ENCODE peak calls at places on chromosomes 13 and 19, in five cellular contexts. One of them, this sample, is unnamed.
A peak's percentile ranks its signal among the peaks of the same experiment; 100 is the strongest.

GRCh38 chr13:48776396-48776795 is 122.7 kb downstream of the CYSLTR2 start:
- DNase-seq in testis: no peak
- DNase-seq in breast epithelium: no peak
- DNase-seq in ovary: no peak
- DNase-seq in endothelial cell of umbilical vein: no peak
- DNase-seq in this sample: no peak

GRCh38 chr19:31149306-31149975 is 199.8 kb downstream of the TSHZ3 start:
- DNase-seq in breast epithelium: no peak
- DNase-seq in endothelial cell of umbilical vein: no peak
- DNase-seq in testis: no peak
- DNase-seq in ovary: no peak
- DNase-seq in this sample: no peak

GRCh38 chr19:48975947-48976847 is 11.1 kb downstream of the FTL start:
- DNase-seq in endothelial cell of umbilical vein: peak; percentile 49
- DNase-seq in breast epithelium: no peak
- DNase-seq in testis: peak; percentile 72
- DNase-seq in ovary: no peak
- DNase-seq in this sample: no peak

GRCh38 chr19:17762505-17763229 is 11.4 kb downstream of the FCHO1 start:
- DNase-seq in testis: peak; percentile 82
- DNase-seq in endothelial cell of umbilical vein: peak; percentile 39
- DNase-seq in breast epithelium: no peak
- DNase-seq in ovary: no peak
- DNase-seq in this sample: peak; percentile 51

GRCh38 chr13:43979492-43979891 is 99.8 kb downstream of the LACC1 start:
- DNase-seq in testis: no peak
- DNase-seq in breast epithelium: no peak
- DNase-seq in endothelial cell of umbilical vein: no peak
- DNase-seq in ovary: no peak
- DNase-seq in this sample: no peak

GRCh38 chr13:114261328-114261965 is 20.0 kb upstream of the UPF3A start:
- DNase-seq in ovary: no peak
- DNase-seq in testis: no peak
- DNase-seq in breast epithelium: no peak
- DNase-seq in endothelial cell of umbilical vein: no peak
- DNase-seq in this sample: no peak

GRCh38 chr13:107099661-107100060 is 531.7 kb upstream of the ARGLU1 start:
- DNase-seq in ovary: no peak
- DNase-seq in testis: no peak
- DNase-seq in endothelial cell of umbilical vein: no peak
- DNase-seq in breast epithelium: no peak
- DNase-seq in this sample: no peak

GRCh38 chr19:42568006-42568405 is 26.7 kb downstream of the CEACAM8 start:
- DNase-seq in endothelial cell of umbilical vein: no peak
- DNase-seq in breast epithelium: no peak
- DNase-seq in ovary: no peak
- DNase-seq in testis: no peak
- DNase-seq in this sample: no peak

GRCh38 chr13:106161186-106161585 is 374.3 kb downstream of the EFNB2 start:
- DNase-seq in testis: no peak
- DNase-seq in endothelial cell of umbilical vein: peak; percentile 78
- DNase-seq in breast epithelium: no peak
- DNase-seq in ovary: no peak
- DNase-seq in this sample: no peak

DNA sequence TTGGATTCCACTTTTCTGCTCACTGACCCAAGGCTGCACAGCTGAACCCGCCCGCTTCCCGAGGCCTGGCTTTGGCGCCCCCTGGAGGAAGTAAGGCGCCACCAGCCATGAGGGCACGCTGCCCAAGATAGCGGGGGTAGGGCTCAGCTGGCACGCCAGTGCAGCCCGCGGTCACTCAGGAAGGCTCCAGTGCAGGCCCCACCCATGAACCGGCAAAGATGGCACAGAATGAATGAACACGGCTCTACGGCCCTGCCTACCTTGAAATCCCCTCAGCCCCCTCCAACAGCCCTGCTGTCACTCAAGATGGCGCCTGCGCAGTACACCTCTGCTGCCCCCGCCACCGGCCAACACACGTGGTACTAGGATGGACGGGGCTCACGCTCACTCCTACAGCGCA is 3.0 kb downstream of the PEG3 start:
- DNase-seq in testis: peak; percentile 88
- DNase-seq in endothelial cell of umbilical vein: no peak
- DNase-seq in breast epithelium: peak; percentile 76
- DNase-seq in ovary: peak; percentile 83
- DNase-seq in this sample: peak; percentile 89
- H3K4me3 ChIP-seq in testis: peak overlapping the region; percentile 59
- H3K4me3 ChIP-seq in endothelial cell of umbilical vein: no peak overlapping the region
- H3K4me3 ChIP-seq in breast epithelium: peak overlapping the region; percentile 75
- H3K4me3 ChIP-seq in ovary: peak overlapping the region; percentile 56
- H3K4me3 ChIP-seq in this sample: peak overlapping the region; percentile 47

DNA sequence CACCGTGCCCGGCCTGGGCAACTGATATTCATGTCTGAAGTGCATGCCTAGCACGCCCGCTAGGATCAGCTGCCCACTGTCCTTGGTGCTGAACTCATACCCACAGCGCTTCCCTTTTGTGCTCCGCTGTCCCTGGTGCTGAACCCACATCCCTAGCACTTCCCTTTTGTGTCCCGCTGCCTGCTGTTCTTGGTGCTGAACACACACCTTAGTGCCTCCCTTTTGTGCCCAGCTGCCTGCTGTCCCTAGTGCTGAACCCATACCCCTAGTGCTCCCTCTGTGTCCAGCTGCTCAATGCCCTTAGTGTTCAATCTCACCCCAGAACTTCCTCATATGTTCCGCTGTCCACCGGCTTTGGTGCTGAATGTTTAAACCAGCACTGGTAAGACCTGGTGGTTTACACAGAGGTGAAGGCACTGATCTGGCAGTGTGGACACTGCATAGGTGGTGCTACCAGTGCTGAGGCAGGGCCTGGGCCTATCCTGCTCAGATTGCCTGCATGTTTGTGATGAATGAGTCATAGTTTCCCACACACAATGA is 26.3 kb upstream of the SIGLEC11 start:
- DNase-seq in endothelial cell of umbilical vein: peak; percentile 89
- DNase-seq in testis: peak; percentile 96
- DNase-seq in breast epithelium: peak; percentile 85
- DNase-seq in ovary: peak; percentile 95
- DNase-seq in this sample: peak; percentile 89
- TF ChIP-seq CTCF in endothelial cell of umbilical vein: no peak
- TF ChIP-seq CTCF in testis: no peak
- TF ChIP-seq CTCF in breast epithelium: no peak
- TF ChIP-seq CTCF in ovary: no peak
- TF ChIP-seq CTCF in this sample: peak; percentile 55

DNA sequence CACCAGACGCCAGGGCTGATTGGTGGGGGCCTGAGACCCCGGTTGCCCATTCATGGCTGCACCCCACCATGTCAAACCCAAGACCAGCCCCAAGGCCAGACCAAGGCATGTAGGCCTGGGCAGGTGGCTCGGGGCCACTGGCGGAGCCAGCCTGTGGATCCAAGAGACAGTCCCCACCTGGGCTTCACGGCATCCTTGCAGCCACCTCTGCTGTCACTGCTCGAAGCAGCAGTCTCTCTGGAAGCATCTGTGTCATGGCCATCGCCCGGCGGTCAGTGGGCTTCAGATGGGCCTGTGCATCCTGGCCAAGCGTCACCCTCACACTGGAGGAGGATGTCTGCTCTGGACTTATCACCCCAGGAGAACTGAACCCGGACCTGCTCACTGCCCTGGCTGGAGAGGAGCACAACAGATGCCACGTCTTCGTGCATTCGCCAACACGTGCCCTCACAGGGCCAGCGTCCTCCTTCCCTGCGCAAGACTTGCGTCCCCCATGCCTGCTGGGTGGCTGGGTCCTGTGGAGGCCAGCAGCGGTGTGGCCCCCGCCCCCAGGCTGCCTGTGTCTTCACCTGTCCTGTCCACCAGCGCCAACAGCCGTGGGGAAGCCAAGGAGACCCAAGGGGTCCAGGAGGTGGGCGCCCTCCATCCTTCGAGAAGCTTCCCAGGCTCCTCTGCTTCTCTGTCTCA is 3.6 kb upstream of the TEKTIP1 start:
- DNase-seq in endothelial cell of umbilical vein: no peak
- DNase-seq in testis: no peak
- DNase-seq in breast epithelium: no peak
- DNase-seq in ovary: no peak
- DNase-seq in this sample: no peak
- TF ChIP-seq POLR2A in endothelial cell of umbilical vein: no peak
- TF ChIP-seq POLR2A in testis: no peak
- TF ChIP-seq POLR2A in breast epithelium: no peak
- TF ChIP-seq POLR2A in ovary: no peak
- TF ChIP-seq POLR2A in this sample: no peak

GRCh38 chr19:39320948-39321831 is 527 bp upstream of the LRFN1 start:
- DNase-seq in breast epithelium: no peak
- DNase-seq in endothelial cell of umbilical vein: no peak
- DNase-seq in ovary: no peak
- DNase-seq in testis: no peak
- DNase-seq in this sample: no peak

GRCh38 chr19:39318690-39319089 is 2.0 kb downstream of the LRFN1 start:
- DNase-seq in endothelial cell of umbilical vein: no peak
- DNase-seq in testis: no peak
- DNase-seq in breast epithelium: no peak
- DNase-seq in ovary: no peak
- DNase-seq in this sample: no peak

GRCh38 chr19:39318071-39318470 is 2.6 kb downstream of the LRFN1 start:
- DNase-seq in testis: no peak
- DNase-seq in endothelial cell of umbilical vein: no peak
- DNase-seq in breast epithelium: no peak
- DNase-seq in ovary: no peak
- DNase-seq in this sample: no peak

GRCh38 chr19:39319098-39319891 is 1.4 kb downstream of the LRFN1 start:
- DNase-seq in testis: no peak
- DNase-seq in breast epithelium: no peak
- DNase-seq in ovary: no peak
- DNase-seq in endothelial cell of umbilical vein: no peak
- DNase-seq in this sample: no peak

GRCh38 chr19:39319892-39320168 is 833 bp downstream of the LRFN1 start:
- DNase-seq in ovary: no peak
- DNase-seq in testis: no peak
- DNase-seq in breast epithelium: no peak
- DNase-seq in endothelial cell of umbilical vein: no peak
- DNase-seq in this sample: no peak
- H3K4me3 ChIP-seq in ovary: peak overlapping the region; percentile 20
- H3K4me3 ChIP-seq in testis: no peak overlapping the region
- H3K4me3 ChIP-seq in breast epithelium: peak overlapping the region; percentile 92
- H3K4me3 ChIP-seq in endothelial cell of umbilical vein: peak overlapping the region; percentile 46
- H3K4me3 ChIP-seq in this sample: no peak overlapping the region

DNA sequence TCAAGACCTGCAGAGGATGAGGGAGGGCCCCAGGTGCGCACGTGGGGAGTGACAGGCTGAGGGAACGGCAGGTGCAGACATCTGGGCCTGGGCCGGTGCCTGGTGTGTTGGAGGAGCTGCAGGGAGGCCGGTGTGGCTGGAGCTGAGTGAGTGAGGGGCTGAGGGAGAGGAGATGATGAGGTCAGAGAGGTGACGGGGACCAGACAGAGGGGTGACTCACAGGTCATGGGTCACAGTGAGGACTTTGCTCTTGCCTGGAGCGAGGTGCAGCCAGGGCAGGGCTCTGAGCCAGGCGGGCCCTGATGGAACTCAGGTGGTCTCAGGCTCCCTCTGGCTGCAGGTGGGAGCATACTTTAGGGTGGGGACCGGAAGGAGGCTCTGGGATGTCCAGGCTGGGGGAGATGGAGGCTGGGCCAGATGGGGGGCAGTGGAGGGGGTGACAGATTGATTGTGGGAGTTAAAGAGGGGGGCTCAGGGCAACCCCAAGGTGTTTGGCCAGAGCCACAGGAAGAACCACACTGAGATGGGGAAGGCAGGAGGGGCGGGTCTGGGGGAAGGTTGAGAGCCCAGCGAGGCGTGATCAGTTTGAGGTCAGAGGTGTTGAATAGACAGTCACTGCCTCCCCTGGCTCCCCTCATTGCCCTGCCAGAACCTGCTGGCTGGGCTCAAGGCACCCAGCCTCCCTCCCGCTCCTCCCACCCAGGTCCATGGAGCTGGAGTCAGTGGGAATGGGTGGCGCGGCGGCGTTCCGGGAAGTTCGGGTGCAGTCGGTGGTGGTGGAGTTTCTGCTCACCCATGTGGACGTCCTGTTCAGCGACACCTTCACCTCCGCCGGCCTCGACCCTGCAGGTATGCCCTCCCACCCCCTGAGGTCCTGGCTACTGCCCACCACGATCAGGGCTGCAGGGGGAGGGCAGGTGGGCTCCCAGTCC is 8.4 kb downstream of the ARHGAP33 start:
- DNase-seq in testis: no peak
- DNase-seq in endothelial cell of umbilical vein: no peak
- DNase-seq in ovary: no peak
- DNase-seq in breast epithelium: no peak
- DNase-seq in this sample: no peak
- TF ChIP-seq CTCF in testis: no peak
- TF ChIP-seq CTCF in endothelial cell of umbilical vein: no peak
- TF ChIP-seq CTCF in ovary: no peak
- TF ChIP-seq CTCF in breast epithelium: no peak
- TF ChIP-seq CTCF in this sample: no peak

DNA sequence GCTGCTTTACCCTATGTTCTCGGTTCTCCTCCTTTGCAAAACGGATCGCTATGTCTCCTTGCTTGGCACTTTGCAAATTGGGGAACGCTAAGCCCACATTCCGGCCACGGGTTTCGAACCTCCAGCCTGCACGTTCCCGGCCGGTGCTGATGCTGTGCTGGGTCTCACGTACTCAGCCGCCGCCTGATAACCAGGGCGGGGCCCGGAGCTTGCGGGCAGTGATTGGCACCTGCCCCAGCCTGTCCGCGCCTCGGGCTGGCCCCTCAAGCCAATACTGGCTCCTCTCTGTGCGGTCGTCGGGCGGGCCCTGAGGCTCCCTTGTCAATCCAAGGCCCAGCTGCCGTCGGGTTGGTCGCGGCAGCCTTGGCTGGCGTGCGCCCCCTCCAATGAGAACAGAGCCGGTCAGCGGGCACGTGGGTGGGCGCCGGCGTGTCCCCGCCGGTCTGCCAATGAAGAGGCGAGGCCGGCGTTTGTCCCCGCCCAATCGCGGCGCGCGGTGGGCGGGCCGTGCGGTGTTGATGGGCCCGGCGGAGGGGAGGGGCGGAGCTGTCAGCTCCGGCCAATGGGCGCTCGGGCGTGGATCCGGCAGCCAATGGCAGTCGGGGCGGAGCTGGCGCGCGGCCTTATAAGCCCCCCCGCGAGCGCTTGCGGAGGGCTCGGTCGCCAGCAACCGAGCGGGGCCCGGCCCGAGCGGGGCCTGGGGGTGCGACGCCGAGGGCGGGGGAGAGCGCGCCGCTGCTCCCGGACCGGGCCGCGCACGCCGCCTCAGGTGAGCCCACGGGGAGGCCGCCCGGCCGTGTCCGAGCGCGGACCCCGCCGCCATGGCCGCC is at the start of gene KDM4B:
- DNase-seq in breast epithelium: peak; percentile 99
- DNase-seq in endothelial cell of umbilical vein: peak; percentile 100
- DNase-seq in ovary: peak; percentile 100
- DNase-seq in testis: peak; percentile 99
- DNase-seq in this sample: peak; percentile 100
- TF ChIP-seq POLR2A in breast epithelium: no peak
- TF ChIP-seq POLR2A in endothelial cell of umbilical vein: peak; percentile 85
- TF ChIP-seq POLR2A in ovary: peak; percentile 87
- TF ChIP-seq POLR2A in testis: peak; percentile 58
- TF ChIP-seq POLR2A in this sample: peak; percentile 98

DNA sequence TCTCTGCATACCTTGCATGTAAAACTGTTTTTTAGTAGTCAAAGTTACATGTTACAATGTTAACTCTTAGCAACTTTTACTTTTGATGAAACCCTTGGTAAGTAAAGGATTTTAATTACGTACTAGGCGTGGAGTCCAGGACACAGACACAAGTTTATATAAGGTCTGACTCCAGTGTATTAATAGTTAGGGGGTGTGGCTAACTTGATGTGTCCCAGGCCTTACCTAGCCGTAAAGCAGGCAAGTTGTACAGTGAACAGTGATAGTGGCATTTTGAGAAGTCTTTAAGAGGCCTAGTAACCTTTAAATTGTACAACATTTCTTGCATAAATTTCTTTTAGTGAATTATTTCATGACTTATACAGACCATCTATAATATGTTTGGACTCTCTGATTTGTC is 5.9 kb downstream of the ZNF714 start:
- DNase-seq in testis: no peak
- DNase-seq in ovary: no peak
- DNase-seq in breast epithelium: no peak
- DNase-seq in endothelial cell of umbilical vein: no peak
- DNase-seq in this sample: no peak
- H3K4me3 ChIP-seq in testis: no peak overlapping the region
- H3K4me3 ChIP-seq in ovary: no peak overlapping the region
- H3K4me3 ChIP-seq in breast epithelium: no peak overlapping the region
- H3K4me3 ChIP-seq in endothelial cell of umbilical vein: no peak overlapping the region
- H3K4me3 ChIP-seq in this sample: no peak overlapping the region

This sample was measured in adrenal gland.